ENCODE peak calls at places on chromosomes 3 and 15, in five cellular contexts. B, G, R, I and H are unnamed samples.

GRCh38 chr15:70701891-70702568 is 61.3 kb downstream of the UACA start:
- DNase-seq in G (no peak), R (peak), I (no peak), B (peak), H (no peak)

GRCh38 chr3:115659861-115660260 is 36.6 kb downstream of the GAP43 start:
- DNase-seq in B (peak), I (no peak), G (no peak), R (no peak), H (no peak)

GRCh38 chr15:98532063-98532462 is 116.3 kb upstream of the IGF1R start:
- DNase-seq in G (no peak), I (no peak), B (no peak), R (no peak), H (no peak)

GRCh38 chr3:73143821-73144237 is 82.4 kb downstream of the EBLN2 start:
- DNase-seq in I (no peak), B (no peak), G (peak), R (no peak), H (no peak)

GRCh38 chr3:150760431-150761200 is 2.4 kb downstream of the SIAH2 start:
- DNase-seq in G (no peak), B (no peak), R (no peak), I (no peak), H (no peak)

GRCh38 chr3:191982481-191982880 is 521.5 kb downstream of the PYDC2 start:
- DNase-seq in G (no peak), R (no peak), I (no peak), B (no peak), H (no peak)

GRCh38 chr3:160676547-160677303 is at the start of gene ARL14:
- DNase-seq in B (peak), R (peak), G (no peak), I (peak), H (no peak)

GRCh38 chr15:45729146-45729545 is 94.3 kb downstream of the SQOR start:
- DNase-seq in R (no peak), I (no peak), B (peak), G (no peak), H (no peak)

GRCh38 chr15:42194502-42194901 is 13.6 kb downstream of the VPS39 start:
- DNase-seq in G (no peak), I (peak), B (peak), R (no peak), H (no peak)

GRCh38 chr3:185021326-185021725 is 131.5 kb downstream of the C3orf70 start:
- DNase-seq in B (peak), G (no peak), R (no peak), I (no peak), H (no peak)

GRCh38 chr3:159852256-159852655 is 136.4 kb upstream of the IL12A start:
- DNase-seq in R (no peak), I (no peak), B (no peak), G (no peak), H (no peak)

GRCh38 chr3:29513236-29513635 is 232.4 kb downstream of the RBMS3 start:
- DNase-seq in B (peak), R (no peak), G (no peak), I (no peak), H (no peak)

GRCh38 chr3:74332165-74332564 is 282.3 kb downstream of the CNTN3 start:
- DNase-seq in G (no peak), I (no peak), B (no peak), R (no peak), H (no peak)

GRCh38 chr3:159007331-159007730 is 205.5 kb downstream of the MFSD1 start:
- DNase-seq in B (no peak), R (no peak), I (no peak), G (no peak), H (no peak)

GRCh38 chr15:94375997-94376396 is 144.6 kb downstream of the MCTP2 start:
- DNase-seq in I (no peak), B (no peak), G (no peak), R (no peak), H (no peak)

GRCh38 chr3:81245043-81245442 is 516.4 kb downstream of the GBE1 start:
- DNase-seq in G (no peak), I (no peak), R (no peak), B (no peak), H (no peak)

GRCh38 chr3:171374661-171375285 is 85.4 kb downstream of the TNIK start:
- DNase-seq in R (no peak), B (peak), G (no peak), I (no peak), H (no peak)

GRCh38 chr3:43423142-43423541 is 136.8 kb downstream of the SNRK start:
- DNase-seq in B (peak), G (no peak), R (no peak), I (no peak), H (no peak)

GRCh38 chr15:33021806-33022389 is 172.6 kb downstream of the FMN1 start:
- DNase-seq in I (peak), B (peak), R (peak), G (peak), H (no peak)

GRCh38 chr3:16740531-16740930 is 135.3 kb upstream of the DAZL start:
- DNase-seq in R (no peak), G (no peak), B (no peak), I (no peak), H (no peak)

GRCh38 chr3:128335621-128336296 is 130.9 kb downstream of the DNAJB8 start:
- DNase-seq in B (no peak), G (no peak), I (no peak), R (no peak), H (no peak)

DNA sequence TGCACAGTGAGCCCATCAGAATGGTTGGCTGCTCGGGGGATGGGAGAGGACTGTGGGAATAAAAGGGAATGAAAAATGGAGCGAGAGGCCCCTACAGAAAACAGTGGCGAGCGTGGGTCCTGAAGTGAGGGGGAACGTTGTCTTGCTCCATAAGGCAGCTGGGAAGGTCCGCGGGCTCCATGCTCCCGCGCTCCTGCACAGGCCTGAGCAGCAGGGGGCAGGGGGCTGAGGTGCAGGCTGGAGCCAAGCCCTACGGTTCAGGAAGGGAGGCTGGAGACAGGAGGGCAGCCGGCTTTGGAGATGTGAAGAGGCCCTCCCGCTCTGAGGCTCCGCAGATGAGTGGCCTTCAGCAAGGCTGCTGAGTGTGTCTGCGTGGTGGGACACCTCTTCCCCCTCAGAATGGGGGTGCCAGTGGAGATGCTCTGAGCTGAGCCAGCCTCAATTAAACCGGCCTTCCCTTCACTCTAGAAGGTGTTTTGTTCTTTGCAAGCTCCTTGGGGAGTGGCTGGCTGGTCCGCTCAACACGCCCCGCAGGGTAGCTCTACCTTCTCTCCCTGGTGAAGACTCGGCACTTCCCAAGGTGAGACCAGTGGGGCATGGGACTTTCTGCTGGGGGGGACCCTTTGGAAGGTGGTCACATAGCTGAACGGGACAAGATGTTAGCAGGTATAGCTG is 208.0 kb downstream of the XXYLT1 start:
- DNase-seq in B (no peak), R (no peak), G (no peak), I (no peak), H (no peak)
- TF ChIP-seq MAFK in B (no peak), R (no peak), G (no peak), I (no peak), H (no peak)

GRCh38 chr3:108171095-108171494 is 51.1 kb downstream of the IFT57 start:
- DNase-seq in B (no peak), G (no peak), I (peak), R (no peak), H (no peak)
- TF ChIP-seq MAFK in B (no peak), G (no peak), I (no peak), R (no peak), H (no peak)

DNA sequence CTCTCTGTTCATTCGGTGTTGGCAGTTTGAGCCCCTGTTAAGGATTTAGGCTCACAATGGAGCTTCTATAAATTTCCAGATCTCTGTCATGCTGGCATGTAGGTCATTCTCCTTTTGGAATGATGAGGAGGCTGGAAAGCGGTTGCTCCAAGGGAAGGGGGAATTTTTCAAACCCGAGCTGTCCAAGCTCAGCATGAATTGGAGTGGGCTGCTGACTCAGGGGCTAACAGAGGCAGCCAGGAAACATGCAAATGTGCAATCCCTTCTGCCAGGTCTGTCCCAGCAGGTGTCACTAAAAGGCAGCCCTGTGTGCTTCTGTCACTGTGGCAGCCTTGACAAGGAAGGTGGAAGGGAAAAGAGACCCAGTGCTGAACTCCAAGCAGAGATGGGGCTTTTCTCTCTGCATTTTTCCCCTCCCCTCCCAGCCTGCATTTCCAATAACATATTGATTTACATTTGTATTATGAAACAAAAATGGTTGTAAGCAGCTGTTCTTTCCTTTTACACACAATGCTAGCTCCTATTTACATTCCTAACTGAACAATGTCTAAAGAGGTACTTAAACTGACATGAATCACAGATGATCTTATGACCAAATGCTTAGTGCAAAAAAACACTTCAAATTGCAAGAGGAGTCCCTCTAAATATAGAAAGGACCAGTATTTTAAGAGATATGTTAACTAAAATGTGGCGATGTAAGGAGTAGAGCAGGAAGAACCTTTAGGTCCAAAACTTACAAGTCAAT is 84.4 kb upstream of the ATP10A start:
- DNase-seq in B (peak), G (no peak), R (no peak), I (no peak), H (no peak)
- TF ChIP-seq MAFK in B (no peak), G (no peak), R (no peak), I (no peak), H (peak)

DNA sequence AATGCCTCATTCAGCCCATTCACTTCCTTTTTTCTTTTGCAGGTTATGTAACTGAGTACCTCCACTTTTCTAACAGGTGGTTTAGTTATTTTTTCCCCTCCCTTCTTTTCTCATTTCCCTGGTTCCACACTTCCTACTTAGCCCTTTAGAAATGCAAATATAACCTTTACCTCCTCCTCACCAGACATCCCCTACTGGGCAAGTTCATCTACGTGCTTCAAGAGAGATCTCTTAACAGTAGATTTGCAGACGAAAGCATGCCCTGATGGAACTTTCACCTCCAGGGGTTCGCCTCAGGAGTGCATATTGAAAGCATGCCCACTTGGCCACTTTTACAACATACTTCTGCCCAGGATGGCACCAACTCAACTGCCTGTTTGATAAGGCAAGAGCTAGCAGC is 314.1 kb upstream of the LRRC3B start:
- DNase-seq in I (no peak), R (no peak), G (no peak), B (no peak), H (no peak)
- TF ChIP-seq MAFK in I (no peak), R (no peak), G (no peak), B (no peak), H (no peak)

DNA sequence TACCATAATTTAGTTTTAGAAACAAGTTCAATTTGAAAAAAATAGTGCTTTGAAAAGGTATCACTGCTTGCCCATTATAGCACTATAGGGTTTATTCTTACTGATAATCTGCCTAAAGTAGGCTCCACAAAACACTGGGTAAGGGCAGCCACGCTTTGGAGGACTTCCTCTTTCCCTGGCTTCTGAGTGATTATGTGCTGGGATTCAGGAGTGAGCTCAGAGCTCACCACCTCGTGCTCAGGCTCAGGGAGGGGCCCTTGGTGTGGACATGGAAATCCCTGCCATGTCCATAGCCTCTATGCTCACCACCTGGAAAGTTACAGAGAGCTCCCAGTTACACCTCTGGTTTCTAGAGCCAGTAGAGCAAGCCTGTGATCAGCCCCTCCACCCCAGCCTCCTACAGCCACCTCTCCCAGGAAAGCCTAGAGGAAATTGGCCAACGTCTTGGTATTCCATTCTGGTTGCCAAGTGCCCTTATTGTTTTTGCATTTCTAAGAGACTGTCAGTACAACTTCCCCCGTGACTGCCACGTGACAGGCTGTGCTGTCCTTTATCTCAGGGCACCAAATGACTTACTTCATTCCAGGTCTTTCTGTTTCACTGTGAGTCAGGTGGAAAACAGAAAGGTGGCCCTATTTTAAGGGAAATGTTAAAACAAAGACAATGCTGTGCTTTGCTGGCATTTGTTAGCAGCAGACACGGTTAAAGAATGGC is 316.0 kb downstream of the RORA start:
- DNase-seq in G (no peak), B (no peak), I (no peak), R (no peak), H (no peak)
- TF ChIP-seq MAFK in G (no peak), B (no peak), I (no peak), R (no peak), H (no peak)